ENCODE peak calls at places on chromosomes 3 and 15, in four cellular contexts. A, F, K and S are unnamed samples.

GRCh38 chr15:81526029-81526428 is 152.0 kb upstream of the TMC3 start:
- DNase-seq in A (no peak), K (no peak), F (no peak), S (no peak)

GRCh38 chr15:53837263-53837662 is 77.8 kb upstream of the WDR72 start:
- DNase-seq in K (no peak), A (no peak), F (peak), S (peak)

GRCh38 chr3:79367066-79367465 is 400.7 kb downstream of the ROBO1 start:
- DNase-seq in F (no peak), K (no peak), A (no peak), S (no peak)

GRCh38 chr3:47617061-47618010 is 38.7 kb upstream of the CSPG5 start:
- DNase-seq in A (no peak), F (no peak), K (no peak), S (no peak)

GRCh38 chr3:113270786-113271185 is 59.4 kb downstream of the BOC start:
- DNase-seq in A (no peak), K (no peak), F (no peak), S (no peak)

GRCh38 chr3:40827942-40828688 is 303.4 kb downstream of the ZNF621 start:
- DNase-seq in K (no peak), F (no peak), A (no peak), S (no peak)

GRCh38 chr3:107238787-107239186 is 138.5 kb upstream of the CCDC54 start:
- DNase-seq in K (no peak), F (no peak), A (no peak), S (no peak)

GRCh38 chr3:23202203-23202920 is 765 bp upstream of the UBE2E2 start:
- DNase-seq in A (no peak), F (peak), K (peak), S (no peak)

GRCh38 chr3:143000525-143000924 is 845 bp upstream of the U2SURP start:
- DNase-seq in F (no peak), K (no peak), A (no peak), S (no peak)

GRCh38 chr3:94004301-94004910 is 24.0 kb downstream of the STX19 start:
- DNase-seq in F (peak), K (no peak), A (no peak), S (peak)

GRCh38 chr3:53357457-53357856 is 10.1 kb upstream of the DCP1A start:
- DNase-seq in K (no peak), A (no peak), F (no peak), S (no peak)

GRCh38 chr15:68789921-68790575 is 30.6 kb downstream of the ANP32A start:
- DNase-seq in A (no peak), K (peak), F (no peak), S (no peak)

GRCh38 chr3:146637871-146638270 is 32.7 kb upstream of the PLSCR5 start:
- DNase-seq in F (no peak), K (no peak), A (no peak), S (no peak)

GRCh38 chr15:66649235-66649984 is 52.6 kb upstream of the SMAD6 start:
- DNase-seq in K (no peak), A (no peak), F (no peak), S (no peak)

GRCh38 chr15:32692286-32692685 is 25.5 kb upstream of the GREM1 start:
- DNase-seq in A (no peak), F (no peak), K (no peak), S (no peak)

GRCh38 chr3:127172211-127172610 is 20.7 kb upstream of the PRR23E start:
- DNase-seq in A (no peak), F (peak), K (no peak), S (no peak)

GRCh38 chr3:120848503-120848902 is 59.5 kb upstream of the STXBP5L start:
- DNase-seq in F (no peak), A (no peak), K (no peak), S (no peak)

GRCh38 chr3:183249006-183249718 is 3.9 kb upstream of the B3GNT5 start:
- DNase-seq in A (no peak), K (no peak), F (no peak), S (no peak)

GRCh38 chr3:71636482-71636881 is 53.0 kb upstream of the FOXP1 start:
- DNase-seq in K (no peak), F (no peak), A (no peak), S (no peak)

GRCh38 chr3:129180461-129180860 is 3.2 kb downstream of the CNBP start:
- DNase-seq in A (no peak), K (no peak), F (no peak), S (no peak)

GRCh38 chr3:105809204-105809893 is 59.5 kb downstream of the CBLB start:
- DNase-seq in A (no peak), K (no peak), F (no peak), S (no peak)

GRCh38 chr15:50302581-50302980 is 37.1 kb upstream of the HDC start:
- DNase-seq in A (no peak), K (no peak), F (no peak), S (no peak)

GRCh38 chr3:154111365-154111764 is 9.8 kb upstream of the ARHGEF26 start:
- DNase-seq in A (no peak), K (no peak), F (no peak), S (no peak)

GRCh38 chr3:104711435-104711834 is 655.3 kb upstream of the ALCAM start:
- DNase-seq in A (no peak), F (no peak), K (no peak), S (no peak)

GRCh38 chr15:80951941-80952340 is 37.7 kb downstream of the MESD start:
- DNase-seq in A (no peak), F (no peak), K (no peak), S (no peak)

GRCh38 chr3:123606527-123606926 is 21.7 kb upstream of the HACD2 start:
- DNase-seq in F (no peak), A (no peak), K (no peak), S (no peak)

GRCh38 chr3:16174976-16175901 is 759 bp downstream of the GALNT15 start:
- DNase-seq in K (no peak), A (no peak), F (no peak), S (no peak)

GRCh38 chr3:12886106-12886679 is 44.8 kb upstream of the RPL32 start:
- DNase-seq in K (no peak), A (no peak), F (no peak), S (no peak)

GRCh38 chr3:43994594-43995077 is 247.1 kb upstream of the TOPAZ1 start:
- DNase-seq in A (no peak), K (no peak), F (peak), S (no peak)